ENCODE peak calls at places on chromosome 20, in five cellular contexts. H is tibial nerve, P is GM10248, N is AG10803, E is heart right ventricle. A is an unnamed sample.

GRCh38 chr20:45685896-45686295 is 15.9 kb upstream of the WFDC11 start:
- DNase-seq in H (no peak), P (no peak), E (no peak), N (no peak), A (peak)

GRCh38 chr20:45470262-45470931 is 844 bp downstream of the WFDC2 start:
- DNase-seq in N (no peak), H (no peak), E (no peak), P (peak), A (peak)

GRCh38 chr20:36349384-36350170 is 43.4 kb downstream of the DLGAP4 start:
- DNase-seq in H (no peak), P (no peak), N (no peak), E (no peak), A (no peak)

GRCh38 chr20:43949741-43950618 is 35.3 kb downstream of the TOX2 start:
- DNase-seq in P (peak), E (no peak), H (no peak), N (no peak), A (no peak)

GRCh38 chr20:53708129-53708968 is 114.7 kb upstream of the ZNF217 start:
- DNase-seq in E (no peak), N (peak), P (peak), H (no peak), A (no peak)

GRCh38 chr20:2179957-2180356 is 78.3 kb downstream of the STK35 start:
- DNase-seq in N (no peak), H (no peak), P (no peak), E (no peak), A (no peak)

GRCh38 chr20:1368448-1369199 is 24.2 kb downstream of the FKBP1A start:
- DNase-seq in H (no peak), P (no peak), E (no peak), N (peak), A (no peak)

GRCh38 chr20:17816804-17817590 is 117.2 kb downstream of the BANF2 start:
- DNase-seq in H (no peak), E (no peak), P (no peak), N (peak), A (no peak)

GRCh38 chr20:12970372-12970821 is 38.4 kb upstream of the SPTLC3 start:
- DNase-seq in H (no peak), N (peak), E (peak), P (peak), A (peak)

GRCh38 chr20:46330072-46330763 is 21.9 kb upstream of the CDH22 start:
- DNase-seq in E (no peak), H (no peak), N (no peak), P (no peak), A (no peak)

GRCh38 chr20:43448748-43449535 is 8.8 kb upstream of the SRSF6 start:
- DNase-seq in N (peak), E (no peak), P (peak), H (no peak), A (peak)

GRCh38 chr20:19812056-19812455 is 54.0 kb downstream of the RIN2 start:
- DNase-seq in P (no peak), H (no peak), N (no peak), E (no peak), A (no peak)

GRCh38 chr20:5191829-5192569 is 65.2 kb downstream of the CDS2 start:
- DNase-seq in E (peak), P (peak), H (no peak), N (peak), A (peak)

GRCh38 chr20:25247100-25247665 is 702 bp upstream of the PYGB start:
- DNase-seq in P (no peak), N (peak), H (peak), E (peak), A (peak)

GRCh38 chr20:45987108-45987780 is 15.2 kb upstream of the ZNF335 start:
- DNase-seq in P (peak), E (peak), N (peak), H (peak), A (peak)

GRCh38 chr20:29744071-29744470 is 1513.4 kb upstream of the DEFB115 start:
- DNase-seq in P (no peak), H (no peak), E (no peak), N (no peak), A (no peak)

GRCh38 chr20:58622671-58623578 is 28.2 kb upstream of the STX16 start:
- DNase-seq in N (no peak), E (no peak), H (no peak), P (no peak), A (no peak)

GRCh38 chr20:45944965-45945677 is 10.6 kb downstream of the PCIF1 start:
- DNase-seq in P (no peak), E (no peak), H (no peak), N (no peak), A (no peak)

GRCh38 chr20:433300-433975 is 25.3 kb downstream of the RBCK1 start:
- DNase-seq in E (no peak), N (no peak), P (peak), H (no peak), A (no peak)

GRCh38 chr20:23047001-23047737 is 2.3 kb downstream of the THBD start:
- DNase-seq in H (no peak), P (no peak), E (no peak), N (no peak), A (no peak)

GRCh38 chr20:12414446-12415274 is 497.0 kb downstream of the BTBD3 start:
- DNase-seq in H (no peak), P (no peak), N (no peak), E (no peak), A (no peak)

GRCh38 chr20:11281768-11282167 is 608.0 kb upstream of the JAG1 start:
- DNase-seq in P (no peak), N (no peak), H (no peak), E (no peak), A (no peak)

GRCh38 chr20:36132802-36133211 is 21.7 kb upstream of the EPB41L1 start:
- DNase-seq in H (peak), P (no peak), N (no peak), E (no peak), A (no peak)

GRCh38 chr20:46000571-46001145 is 8.1 kb upstream of the MMP9 start:
- DNase-seq in E (no peak), N (no peak), H (no peak), P (no peak), A (peak)

GRCh38 chr20:1619861-1620444 is at the start of gene SIRPB1:
- DNase-seq in N (no peak), E (no peak), H (no peak), P (peak), A (no peak)

DNA sequence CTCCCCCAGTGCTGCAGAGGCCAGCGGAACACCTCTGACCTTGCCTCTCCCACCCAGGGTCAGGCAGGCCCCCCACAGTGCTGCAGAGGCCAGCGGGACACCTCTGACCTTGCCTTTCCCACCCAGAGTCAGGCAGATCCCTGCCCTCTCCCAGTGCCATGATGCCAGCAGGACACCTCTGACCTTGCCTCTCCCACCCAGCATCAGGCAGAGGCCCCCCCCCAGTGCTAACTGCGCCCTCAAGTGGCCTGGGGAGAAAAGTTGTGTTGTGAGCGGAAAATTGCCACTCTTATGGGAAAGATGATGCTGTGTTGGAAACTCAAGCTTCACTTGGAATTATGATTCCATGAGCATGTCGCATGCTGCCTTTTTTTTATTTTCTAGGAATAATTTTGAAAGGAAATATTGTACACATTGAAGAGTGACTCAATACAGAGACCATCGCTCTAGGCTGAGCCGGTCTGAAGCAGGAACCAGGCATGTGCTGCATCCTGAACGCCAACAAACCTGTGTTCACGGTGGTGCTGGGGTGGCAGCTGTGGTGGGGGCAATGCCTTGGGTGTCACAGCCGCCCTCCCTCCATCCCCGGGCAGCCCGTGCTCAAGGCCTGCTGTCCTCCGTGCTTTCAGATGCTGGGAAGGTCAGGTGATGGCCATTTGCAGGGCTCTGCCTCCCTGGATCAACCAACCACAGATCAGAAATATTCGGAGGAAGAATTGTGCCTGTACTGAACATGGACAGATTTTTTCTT is 98.6 kb downstream of the CDH4 start:
- DNase-seq in E (no peak), P (no peak), N (no peak), H (no peak), A (no peak)
- TF ChIP-seq CTCF in E (no peak), P (no peak), N (no peak), H (no peak), A (no peak)

GRCh38 chr20:50504231-50504823 is 5.9 kb upstream of the PTPN1 start:
- DNase-seq in P (no peak), E (no peak), H (no peak), N (no peak), A (no peak)

GRCh38 chr20:50509923-50510705 is at the start of gene PTPN1:
- DNase-seq in E (peak), H (peak), N (peak), P (peak), A (peak)

GRCh38 chr20:50508171-50508761 is 1.9 kb upstream of the PTPN1 start:
- DNase-seq in H (no peak), E (no peak), P (no peak), N (peak), A (no peak)

GRCh38 chr20:50501970-50502745 is 8.0 kb upstream of the PTPN1 start:
- DNase-seq in P (no peak), E (no peak), H (no peak), N (no peak), A (no peak)

GRCh38 chr20:50506270-50506579 is 4.0 kb upstream of the PTPN1 start:
- DNase-seq in H (no peak), N (no peak), E (no peak), P (no peak), A (no peak)
- TF ChIP-seq CTCF in H (no peak), N (no peak), E (no peak), P (no peak), A (no peak)

GRCh38 chr20:62758226-62758912 is 37.9 kb upstream of the MRGBP start:
- DNase-seq in P (no peak), N (no peak), E (no peak), H (no peak), A (no peak)
- TF ChIP-seq CTCF in P (no peak), N (no peak), E (no peak), H (no peak), A (no peak)

DNA sequence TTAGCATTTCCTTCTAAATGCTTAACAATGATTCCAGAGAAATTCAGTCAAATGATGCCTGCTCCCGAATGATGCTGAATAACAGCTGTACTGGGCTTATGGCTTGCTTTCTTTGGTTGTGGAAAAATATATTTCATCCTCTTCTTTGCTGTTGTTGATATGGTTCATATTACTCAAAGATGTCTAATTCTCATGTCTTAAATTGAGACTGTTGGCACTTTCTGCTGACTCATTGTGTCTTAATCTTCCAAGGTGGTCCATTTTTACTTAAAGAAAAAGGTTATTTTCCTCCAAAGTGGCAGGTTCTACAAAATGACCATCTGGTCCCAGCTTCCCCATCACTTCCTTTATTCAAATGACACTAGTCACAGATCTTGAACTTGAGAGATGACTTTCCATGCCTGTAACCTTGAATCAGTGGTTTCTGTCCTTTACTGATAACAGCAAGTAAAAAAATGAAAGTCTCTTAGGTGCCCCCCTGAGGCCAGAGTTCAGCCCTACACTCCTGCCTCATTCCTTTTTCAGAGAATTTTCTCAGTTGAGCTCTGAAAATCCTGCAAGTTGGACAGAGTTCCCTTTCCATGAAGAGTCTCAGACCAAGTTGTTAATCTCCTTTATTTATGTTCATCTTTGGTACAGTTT is 6.9 kb downstream of the SNAP25 start:
- DNase-seq in E (no peak), H (no peak), N (no peak), P (no peak), A (peak)
- TF ChIP-seq CTCF in E (no peak), H (no peak), N (peak), P (no peak), A (peak)

GRCh38 chr20:63496404-63497120 is 2.3 kb downstream of the EEF1A2 start:
- DNase-seq in N (peak), P (no peak), H (no peak), E (no peak), A (no peak)
- TF ChIP-seq CTCF in N (no peak), P (no peak), H (no peak), E (peak), A (no peak)

GRCh38 chr20:16444056-16444777 is 129.0 kb downstream of the KIF16B start:
- DNase-seq in P (no peak), E (no peak), N (peak), H (no peak), A (no peak)

GRCh38 chr20:16445482-16445881 is 127.8 kb downstream of the KIF16B start:
- DNase-seq in P (no peak), H (no peak), N (no peak), E (no peak), A (no peak)

GRCh38 chr20:16438100-16438499 is 135.1 kb downstream of the KIF16B start:
- DNase-seq in P (no peak), H (no peak), E (peak), N (no peak), A (no peak)

GRCh38 chr20:16437387-16437990 is 135.8 kb downstream of the KIF16B start:
- DNase-seq in N (no peak), P (no peak), H (no peak), E (no peak), A (no peak)

GRCh38 chr20:16441526-16442164 is 131.6 kb downstream of the KIF16B start:
- DNase-seq in P (no peak), E (no peak), N (peak), H (no peak), A (no peak)
- TF ChIP-seq CTCF in P (no peak), E (no peak), N (no peak), H (no peak), A (no peak)

GRCh38 chr20:48949304-48950170 is 28.0 kb downstream of the ARFGEF2 start:
- DNase-seq in P (no peak), H (no peak), N (no peak), E (no peak), A (peak)

GRCh38 chr20:48951646-48952045 is 30.1 kb downstream of the ARFGEF2 start:
- DNase-seq in H (no peak), P (no peak), E (no peak), N (no peak), A (no peak)

GRCh38 chr20:48945840-48946514 is 24.5 kb downstream of the ARFGEF2 start:
- DNase-seq in N (peak), P (no peak), E (no peak), H (no peak), A (no peak)

GRCh38 chr20:48951041-48951440 is 29.5 kb downstream of the ARFGEF2 start:
- DNase-seq in E (no peak), P (no peak), H (no peak), N (no peak), A (no peak)

GRCh38 chr20:48948612-48949011 is 27.1 kb downstream of the ARFGEF2 start:
- DNase-seq in H (no peak), P (no peak), E (no peak), N (no peak), A (no peak)
- TF ChIP-seq CTCF in H (no peak), P (no peak), E (no peak), N (no peak), A (no peak)

GRCh38 chr20:61744691-61745396 is 320.8 kb downstream of the TAF4 start:
- DNase-seq in E (no peak), H (no peak), P (no peak), N (peak), A (no peak)

GRCh38 chr20:61743606-61744005 is 322.1 kb downstream of the TAF4 start:
- DNase-seq in P (no peak), H (no peak), N (no peak), E (no peak), A (no peak)

GRCh38 chr20:61739086-61739831 is 326.4 kb downstream of the TAF4 start:
- DNase-seq in H (no peak), E (no peak), N (no peak), P (no peak), A (no peak)

GRCh38 chr20:61739832-61740118 is 325.9 kb downstream of the TAF4 start:
- DNase-seq in P (no peak), N (no peak), H (no peak), E (no peak), A (no peak)

DNA sequence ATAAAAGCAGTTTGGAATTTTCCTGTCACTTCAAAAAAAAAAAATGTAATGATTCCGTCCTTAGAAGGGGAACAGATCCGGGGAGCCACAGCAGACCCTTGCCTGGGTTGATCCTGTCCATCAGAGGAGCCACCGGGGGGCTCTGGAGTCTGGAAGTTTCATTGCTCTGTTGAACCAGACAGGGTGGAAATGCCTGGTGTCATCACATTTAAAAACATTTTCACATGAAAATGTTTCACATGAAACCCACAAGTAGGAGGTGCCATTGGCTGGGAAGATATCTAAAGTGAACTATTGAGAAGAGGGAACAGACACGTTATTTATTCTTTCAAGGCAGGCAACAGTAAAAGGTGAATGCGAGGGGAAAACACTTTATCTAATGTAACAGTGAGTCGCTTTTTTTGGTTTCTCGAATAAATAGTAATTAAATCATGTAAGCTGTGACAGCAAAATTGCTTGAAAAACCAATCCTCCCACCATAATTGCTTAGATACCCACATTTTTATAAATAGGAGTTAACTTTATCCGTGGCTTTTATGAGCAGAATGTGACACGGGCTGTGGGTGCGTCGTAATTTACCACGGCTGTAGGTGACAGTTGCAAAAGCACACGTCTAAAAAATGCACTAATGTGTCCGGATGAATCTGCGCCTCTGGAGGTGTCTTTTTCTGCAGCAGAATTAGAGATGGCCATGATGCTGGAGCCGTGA is 323.4 kb downstream of the TAF4 start:
- DNase-seq in P (no peak), N (no peak), H (no peak), E (no peak), A (no peak)
- TF ChIP-seq CTCF in P (no peak), N (no peak), H (no peak), E (no peak), A (no peak)

DNA sequence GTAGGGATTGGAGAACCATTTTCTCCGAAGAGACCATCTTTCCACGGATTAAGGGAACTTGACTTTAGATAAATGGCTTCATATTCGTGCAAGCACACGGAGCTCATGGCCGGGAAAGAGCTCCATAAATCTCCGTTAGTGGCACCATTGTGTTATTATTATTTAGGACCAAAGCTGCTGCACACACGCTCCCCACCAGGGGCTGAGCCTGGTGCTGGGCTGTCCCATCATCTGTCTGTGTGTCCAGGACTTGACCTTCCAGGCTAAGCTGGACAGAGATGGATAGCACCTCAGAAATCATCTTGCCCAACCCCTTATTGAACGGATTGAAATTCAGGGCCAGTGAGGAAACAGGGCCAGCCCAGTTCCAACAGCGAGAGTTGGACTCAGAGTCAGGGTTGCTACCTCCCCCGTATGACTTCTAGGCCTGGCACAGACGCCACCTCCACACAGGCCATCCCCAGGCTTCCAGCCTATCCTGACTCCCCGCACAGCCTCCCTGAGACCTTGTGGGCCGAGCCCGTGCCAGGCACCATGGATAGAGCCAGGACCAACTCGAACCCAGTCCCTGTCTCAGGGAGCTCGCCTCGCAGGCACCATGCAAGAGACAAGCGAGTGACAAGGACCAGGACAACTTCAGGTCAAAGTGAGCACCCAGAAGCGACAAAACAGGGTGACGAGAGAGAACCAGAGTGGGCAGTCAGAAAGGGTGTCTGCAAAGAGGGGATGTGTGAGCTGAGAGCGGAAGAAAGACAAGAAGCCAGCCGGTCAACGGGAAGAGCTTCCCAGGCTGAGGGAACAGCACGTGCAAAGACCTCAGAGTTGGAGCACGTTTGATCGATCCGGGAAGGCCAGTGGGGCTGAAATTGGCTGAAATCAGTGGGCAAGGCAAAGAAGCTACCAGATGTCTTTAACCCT is 45.4 kb downstream of the KIAA1755 start:
- DNase-seq in P (no peak), E (no peak), H (no peak), N (no peak), A (no peak)
- TF ChIP-seq CTCF in P (no peak), E (no peak), H (no peak), N (peak), A (peak)